ENCODE peak calls at places on chromosomes 5 and 9, in seven cellular contexts. M is stimulated activated naive B cell treated with anti-CD40 and anti-IgM and Interleukin-4, amounts not matched to agents 10 μg/mL and 1 μg/mL and 100 μg/mL, for 72 hours; T is progenitor cell of endocrine pancreas; L is cardiac muscle cell; V is pulmonary artery endothelial cell; P is stimulated activated naive CD4-positive, alpha-beta T cell; D is HuH-7.5. Y is an unnamed sample.

GRCh38 chr5:125085797-125086505 is 339.5 kb upstream of the ZNF608 start:
- DNase-seq in M (no peak), T (no peak), L (no peak), V (no peak), P (no peak), D (no peak), Y (no peak)

GRCh38 chr5:108433600-108433999 is 51.7 kb upstream of the FBXL17 start:
- DNase-seq in M (no peak), T (no peak), L (no peak), V (no peak), P (no peak), D (no peak), Y (no peak)

GRCh38 chr5:173643964-173644363 is 27.5 kb upstream of the BOD1 start:
- DNase-seq in M (peak), T (no peak), L (peak), V (no peak), P (no peak), D (no peak), Y (no peak)

GRCh38 chr5:172820046-172820767 is 13.8 kb upstream of the ERGIC1 start:
- DNase-seq in M (no peak), T (no peak), L (no peak), V (no peak), P (no peak), D (no peak), Y (no peak)

GRCh38 chr5:135890867-135891266 is 4.8 kb downstream of the IL9 start:
- DNase-seq in M (peak), T (no peak), L (no peak), V (no peak), P (no peak), D (no peak), Y (no peak)

GRCh38 chr5:142779163-142779562 is 9.0 kb downstream of the ARHGAP26 start:
- DNase-seq in M (no peak), T (no peak), L (peak), V (no peak), P (no peak), D (no peak), Y (no peak)

GRCh38 chr9:5450360-5451051 is at the start of gene CD274:
- DNase-seq in M (peak), T (peak), L (peak), V (peak), P (peak), D (peak), Y (peak)

GRCh38 chr9:114049453-114050225 is 28.5 kb downstream of the AMBP start:
- DNase-seq in M (no peak), T (no peak), L (no peak), V (no peak), P (no peak), D (no peak), Y (no peak)

GRCh38 chr9:25691786-25692185 is 13.5 kb upstream of the TUSC1 start:
- DNase-seq in M (no peak), T (no peak), L (no peak), V (no peak), P (no peak), D (no peak), Y (no peak)

GRCh38 chr5:163841-164240 is 27.5 kb upstream of the LRRC14B start:
- DNase-seq in M (no peak), T (no peak), L (no peak), V (no peak), P (no peak), D (no peak), Y (peak)

GRCh38 chr9:115650768-115651167 is 502.8 kb upstream of the PAPPA start:
- DNase-seq in M (no peak), T (no peak), L (no peak), V (no peak), P (no peak), D (no peak), Y (no peak)

GRCh38 chr5:64839936-64840335 is 71.2 kb downstream of the CWC27 start:
- DNase-seq in M (no peak), T (no peak), L (no peak), V (no peak), P (no peak), D (no peak), Y (no peak)

GRCh38 chr5:42168091-42168670 is 243.1 kb downstream of the FBXO4 start:
- DNase-seq in M (no peak), T (no peak), L (no peak), V (no peak), P (no peak), D (no peak), Y (no peak)

GRCh38 chr9:38417003-38417965 is 7.0 kb downstream of the IGFBPL1 start:
- DNase-seq in M (no peak), T (no peak), L (no peak), V (no peak), P (no peak), D (peak), Y (no peak)

GRCh38 chr5:9690751-9691150 is 60.6 kb upstream of the TAS2R1 start:
- DNase-seq in M (no peak), T (no peak), L (no peak), V (no peak), P (no peak), D (no peak), Y (no peak)

GRCh38 chr9:28443461-28443860 is 870.2 kb upstream of the C9orf72 start:
- DNase-seq in M (no peak), T (no peak), L (no peak), V (no peak), P (no peak), D (no peak), Y (peak)

GRCh38 chr9:116580853-116581252 is 106.3 kb upstream of the TRIM32 start:
- DNase-seq in M (no peak), T (no peak), L (no peak), V (no peak), P (no peak), D (no peak), Y (no peak)

GRCh38 chr5:37136694-37137093 is 112.5 kb downstream of the CPLANE1 start:
- DNase-seq in M (no peak), T (no peak), L (no peak), V (no peak), P (no peak), D (no peak), Y (no peak)

GRCh38 chr5:67921004-67921601 is 294.5 kb upstream of the PIK3R1 start:
- DNase-seq in M (no peak), T (no peak), L (no peak), V (no peak), P (no peak), D (no peak), Y (no peak)

GRCh38 chr5:154583545-154584168 is 105.6 kb upstream of the HAND1 start:
- DNase-seq in M (no peak), T (no peak), L (no peak), V (no peak), P (no peak), D (no peak), Y (no peak)

GRCh38 chr9:114278881-114279570 is 43.9 kb upstream of the ORM1 start:
- DNase-seq in M (no peak), T (no peak), L (no peak), V (no peak), P (no peak), D (no peak), Y (peak)

GRCh38 chr5:141781910-141782309 is 96.3 kb downstream of the PCDH1 start:
- DNase-seq in M (no peak), T (no peak), L (no peak), V (no peak), P (no peak), D (no peak), Y (no peak)

GRCh38 chr9:23644906-23645305 is 181.1 kb downstream of the ELAVL2 start:
- DNase-seq in M (no peak), T (no peak), L (no peak), V (no peak), P (no peak), D (no peak), Y (no peak)

GRCh38 chr9:125663127-125663526 is 43.9 kb downstream of the MAPKAP1 start:
- DNase-seq in M (no peak), T (no peak), L (no peak), V (peak), P (no peak), D (no peak), Y (no peak)

GRCh38 chr5:96714951-96715451 is 52.8 kb downstream of the CAST start:
- DNase-seq in M (no peak), T (no peak), L (peak), V (no peak), P (peak), D (peak), Y (no peak)

GRCh38 chr9:88973281-88974045 is 17.8 kb upstream of the S1PR3 start:
- DNase-seq in M (no peak), T (no peak), L (no peak), V (no peak), P (no peak), D (no peak), Y (no peak)

GRCh38 chr9:138100711-138101349 is 223.2 kb downstream of the CACNA1B start:
- DNase-seq in M (no peak), T (no peak), L (no peak), V (no peak), P (no peak), D (no peak), Y (peak)

Y was measured in chondrocyte.